ENCODE peak calls at places on chromosome 13, in seven cellular contexts. One of them, this sample, is unnamed.
A peak's percentile ranks its signal among the peaks of the same experiment; 100 is the strongest.

GRCh38 chr13:44431150-44431549 is 57.5 kb downstream of the SERP2 start:
- DNase-seq in head of caudate nucleus: no peak
- DNase-seq in NCI-H1105 treated with DMSO at 0.1 percent for 48 hours: no peak
- DNase-seq in iPS DF 19.7: no peak
- DNase-seq in H54: no peak
- DNase-seq in CD4-positive, alpha-beta T cell: no peak
- DNase-seq in DMS 273 treated with DMSO at 0.1 percent for 48 hours: no peak
- DNase-seq in this sample: no peak

GRCh38 chr13:45068036-45069001 is 52.0 kb upstream of the GTF2F2 start:
- DNase-seq in DMS 273 treated with DMSO at 0.1 percent for 48 hours: no peak
- DNase-seq in NCI-H1105 treated with DMSO at 0.1 percent for 48 hours: peak; percentile 55
- DNase-seq in head of caudate nucleus: no peak
- DNase-seq in CD4-positive, alpha-beta T cell: no peak
- DNase-seq in iPS DF 19.7: no peak
- DNase-seq in H54: no peak
- DNase-seq in this sample: no peak

GRCh38 chr13:96141032-96141431 is 51.1 kb downstream of the HS6ST3 start:
- DNase-seq in iPS DF 19.7: no peak
- DNase-seq in H54: no peak
- DNase-seq in DMS 273 treated with DMSO at 0.1 percent for 48 hours: no peak
- DNase-seq in head of caudate nucleus: no peak
- DNase-seq in CD4-positive, alpha-beta T cell: no peak
- DNase-seq in NCI-H1105 treated with DMSO at 0.1 percent for 48 hours: no peak
- DNase-seq in this sample: no peak

GRCh38 chr13:47334173-47334572 is 437.3 kb upstream of the HTR2A start:
- DNase-seq in NCI-H1105 treated with DMSO at 0.1 percent for 48 hours: no peak
- DNase-seq in DMS 273 treated with DMSO at 0.1 percent for 48 hours: no peak
- DNase-seq in CD4-positive, alpha-beta T cell: no peak
- DNase-seq in H54: no peak
- DNase-seq in iPS DF 19.7: no peak
- DNase-seq in head of caudate nucleus: no peak
- DNase-seq in this sample: no peak

GRCh38 chr13:102678339-102679122 is 16.3 kb downstream of the METTL21C start:
- DNase-seq in head of caudate nucleus: no peak
- DNase-seq in CD4-positive, alpha-beta T cell: no peak
- DNase-seq in NCI-H1105 treated with DMSO at 0.1 percent for 48 hours: peak; percentile 16
- DNase-seq in iPS DF 19.7: no peak
- DNase-seq in DMS 273 treated with DMSO at 0.1 percent for 48 hours: no peak
- DNase-seq in H54: no peak
- DNase-seq in this sample: no peak

GRCh38 chr13:110759710-110760109 is 46.2 kb downstream of the ING1 start:
- DNase-seq in iPS DF 19.7: no peak
- DNase-seq in NCI-H1105 treated with DMSO at 0.1 percent for 48 hours: no peak
- DNase-seq in head of caudate nucleus: no peak
- DNase-seq in CD4-positive, alpha-beta T cell: no peak
- DNase-seq in H54: peak; percentile 34
- DNase-seq in DMS 273 treated with DMSO at 0.1 percent for 48 hours: no peak
- DNase-seq in this sample: no peak

GRCh38 chr13:93496985-93497673 is 270.5 kb downstream of the GPC6 start:
- DNase-seq in H54: no peak
- DNase-seq in head of caudate nucleus: no peak
- DNase-seq in NCI-H1105 treated with DMSO at 0.1 percent for 48 hours: peak; percentile 65
- DNase-seq in iPS DF 19.7: no peak
- DNase-seq in DMS 273 treated with DMSO at 0.1 percent for 48 hours: peak; percentile 54
- DNase-seq in CD4-positive, alpha-beta T cell: no peak
- DNase-seq in this sample: no peak

GRCh38 chr13:28483313-28483931 is 11.5 kb downstream of the FLT1 start:
- DNase-seq in iPS DF 19.7: no peak
- DNase-seq in CD4-positive, alpha-beta T cell: no peak
- DNase-seq in H54: no peak
- DNase-seq in DMS 273 treated with DMSO at 0.1 percent for 48 hours: no peak
- DNase-seq in head of caudate nucleus: no peak
- DNase-seq in NCI-H1105 treated with DMSO at 0.1 percent for 48 hours: no peak
- DNase-seq in this sample: no peak

GRCh38 chr13:33105387-33106005 is 89.3 kb downstream of the KL start:
- DNase-seq in head of caudate nucleus: no peak
- DNase-seq in NCI-H1105 treated with DMSO at 0.1 percent for 48 hours: no peak
- DNase-seq in DMS 273 treated with DMSO at 0.1 percent for 48 hours: no peak
- DNase-seq in iPS DF 19.7: no peak
- DNase-seq in H54: no peak
- DNase-seq in CD4-positive, alpha-beta T cell: no peak
- DNase-seq in this sample: no peak

GRCh38 chr13:25725104-25725503 is 326.7 kb downstream of the SHISA2 start:
- DNase-seq in CD4-positive, alpha-beta T cell: no peak
- DNase-seq in DMS 273 treated with DMSO at 0.1 percent for 48 hours: no peak
- DNase-seq in H54: no peak
- DNase-seq in iPS DF 19.7: no peak
- DNase-seq in head of caudate nucleus: no peak
- DNase-seq in NCI-H1105 treated with DMSO at 0.1 percent for 48 hours: no peak
- DNase-seq in this sample: no peak

GRCh38 chr13:106619688-106620555 is 52.0 kb upstream of the ARGLU1 start:
- DNase-seq in NCI-H1105 treated with DMSO at 0.1 percent for 48 hours: peak; percentile 86
- DNase-seq in CD4-positive, alpha-beta T cell: no peak
- DNase-seq in DMS 273 treated with DMSO at 0.1 percent for 48 hours: peak; percentile 9
- DNase-seq in iPS DF 19.7: no peak
- DNase-seq in head of caudate nucleus: no peak
- DNase-seq in H54: peak; percentile 75
- DNase-seq in this sample: peak; percentile 43

This sample was measured in CD8-positive, alpha-beta memory T cell.